ENCODE peak calls at places on chromosome 13, in ten cellular contexts. F is activated T-helper 1 cell treated with anti-CD3 and anti-CD28 coated beads, Interleukin-12 subunit alpha, Interleukin-12 subunit beta, Interleukin-2, Interleukin-4 antibody, amounts not matched to agents 30 ng/mL and 10 ng/mL and 1 ng/mL, durations not matched to agents 14 hours and 24 hours and 36 hours; K is activated T-cell treated with anti-CD3 and anti-CD28 coated beads, Interleukin-2, amount 50 U/mL, for 72 hours; T is MV-4-11; W is H7; E is HEK293T; I is cardiac muscle cell; Z is midbrain; V is activated CD4-positive, alpha-beta T cell treated with anti-CD3 and anti-CD28 coated beads, Interleukin-2, amount 10 ng/mL, durations not matched to agents 7 days and 5 days; M is mesendoderm. D is an unnamed sample.

GRCh38 chr13:104869501-104869900 is 1666.0 kb downstream of the EFNB2 start:
- DNase-seq in T (peak), V (no peak), F (no peak), W (no peak), K (no peak), E (no peak), Z (no peak), I (no peak), M (no peak), D (no peak)

GRCh38 chr13:35874704-35875103 is 256.5 kb downstream of the DCLK1 start:
- DNase-seq in Z (peak), K (no peak), I (no peak), M (no peak), F (no peak), T (no peak), E (no peak), V (no peak), W (no peak), D (no peak)

GRCh38 chr13:77521595-77522367 is 13.7 kb upstream of the SCEL start:
- DNase-seq in I (no peak), Z (no peak), E (no peak), V (no peak), W (peak), T (no peak), F (no peak), K (no peak), M (peak), D (no peak)

GRCh38 chr13:57874530-57874929 is 243.0 kb downstream of the PCDH17 start:
- DNase-seq in Z (no peak), V (no peak), T (no peak), K (no peak), I (peak), F (no peak), M (peak), W (no peak), E (no peak), D (no peak)

GRCh38 chr13:46492946-46493345 is 60.0 kb upstream of the LRCH1 start:
- DNase-seq in T (peak), E (peak), Z (peak), F (no peak), M (peak), V (peak), I (peak), W (peak), K (peak), D (peak)

GRCh38 chr13:53683608-53684007 is 655.0 kb downstream of the OLFM4 start:
- DNase-seq in K (no peak), Z (no peak), V (no peak), E (no peak), T (peak), I (no peak), M (no peak), W (no peak), F (no peak), D (no peak)

GRCh38 chr13:50334092-50334778 is 319.0 kb downstream of the KCNRG start:
- DNase-seq in T (peak), W (no peak), V (no peak), I (no peak), M (no peak), F (no peak), K (no peak), Z (peak), E (no peak), D (no peak)

GRCh38 chr13:51502206-51502651 is 49.4 kb upstream of the INTS6 start:
- DNase-seq in W (no peak), F (no peak), V (no peak), M (no peak), K (peak), I (no peak), E (no peak), T (peak), Z (no peak), D (peak)

GRCh38 chr13:39501711-39502324 is 101.2 kb downstream of the LHFPL6 start:
- DNase-seq in V (no peak), M (peak), I (peak), W (no peak), Z (no peak), F (no peak), K (no peak), E (no peak), T (no peak), D (no peak)

GRCh38 chr13:104106705-104107393 is 1040.6 kb upstream of the SLC10A2 start:
- DNase-seq in W (no peak), V (no peak), I (no peak), T (no peak), F (no peak), M (peak), E (no peak), Z (no peak), K (no peak), D (no peak)

GRCh38 chr13:44899967-44900366 is 89.3 kb downstream of the NUFIP1 start:
- DNase-seq in Z (no peak), F (no peak), K (no peak), T (no peak), I (no peak), W (no peak), E (peak), V (no peak), M (no peak), D (no peak)

GRCh38 chr13:99926014-99926731 is 45.4 kb downstream of the ZIC5 start:
- DNase-seq in I (no peak), E (peak), M (no peak), V (no peak), K (no peak), W (no peak), Z (no peak), F (no peak), T (no peak), D (peak)

GRCh38 chr13:111422352-111422751 is 101.9 kb downstream of the TEX29 start:
- DNase-seq in I (no peak), E (no peak), V (no peak), K (no peak), M (no peak), W (no peak), T (no peak), F (no peak), Z (no peak), D (no peak)

GRCh38 chr13:32642858-32643257 is 56.6 kb downstream of the PDS5B start:
- DNase-seq in W (no peak), T (no peak), E (no peak), I (no peak), K (no peak), V (no peak), F (no peak), Z (no peak), M (no peak), D (no peak)

GRCh38 chr13:60273971-60274370 is 110.2 kb upstream of the DIAPH3 start:
- DNase-seq in V (no peak), E (no peak), M (no peak), I (no peak), K (no peak), F (no peak), T (no peak), W (no peak), Z (no peak), D (no peak)

GRCh38 chr13:33286143-33286542 is 588 bp upstream of the STARD13 start:
- DNase-seq in W (no peak), F (no peak), K (no peak), T (no peak), I (peak), E (no peak), M (no peak), V (no peak), Z (no peak), D (no peak)

GRCh38 chr13:43195551-43195950 is 172.2 kb downstream of the DNAJC15 start:
- DNase-seq in E (no peak), W (peak), I (no peak), T (no peak), M (no peak), V (no peak), F (no peak), Z (no peak), K (no peak), D (no peak)

GRCh38 chr13:98504371-98504963 is 72.4 kb downstream of the STK24 start:
- DNase-seq in W (no peak), F (peak), E (no peak), Z (no peak), I (no peak), T (peak), V (no peak), M (no peak), K (peak), D (no peak)

GRCh38 chr13:93320942-93321341 is 94.3 kb downstream of the GPC6 start:
- DNase-seq in F (no peak), W (no peak), Z (no peak), I (no peak), E (no peak), K (no peak), V (no peak), M (no peak), T (no peak), D (no peak)

GRCh38 chr13:98207411-98207810 is 30.3 kb upstream of the RNF113B start:
- DNase-seq in K (no peak), F (no peak), V (no peak), E (no peak), M (no peak), T (no peak), Z (no peak), I (peak), W (no peak), D (peak)

GRCh38 chr13:50378513-50378970 is 363.3 kb downstream of the KCNRG start:
- DNase-seq in W (no peak), Z (no peak), T (peak), E (peak), V (no peak), F (no peak), M (peak), I (no peak), K (no peak), D (no peak)

GRCh38 chr13:40206241-40207109 is 460.0 kb downstream of the FOXO1 start:
- DNase-seq in K (peak), F (peak), I (no peak), E (no peak), T (peak), V (peak), W (no peak), Z (no peak), M (no peak), D (peak)

GRCh38 chr13:27607125-27607524 is 13.2 kb downstream of the LNX2 start:
- DNase-seq in T (peak), Z (no peak), K (no peak), F (no peak), M (peak), W (no peak), E (no peak), V (no peak), I (peak), D (peak)

GRCh38 chr13:42991892-42992584 is at the start of gene EPSTI1:
- DNase-seq in E (peak), M (peak), F (peak), K (peak), I (peak), T (peak), V (peak), Z (peak), W (peak), D (peak)

GRCh38 chr13:98983182-98983581 is 5.3 kb upstream of the DOCK9 start:
- DNase-seq in T (no peak), V (no peak), F (no peak), W (no peak), E (no peak), Z (no peak), K (no peak), I (no peak), M (no peak), D (peak)

D was measured in osteoblast.